ENCODE peak calls at places on chromosomes 7 and 10, in five cellular contexts. U, B, I, M and Z are unnamed samples.

GRCh38 chr10:63462442-63462841 is 3.3 kb downstream of the JMJD1C start:
- DNase-seq in U (no peak), B (no peak), I (no peak), M (no peak), Z (no peak)

GRCh38 chr10:34802692-34803091 is 12.4 kb downstream of the PARD3 start:
- DNase-seq in U (no peak), B (no peak), I (no peak), M (no peak), Z (no peak)

GRCh38 chr10:12390733-12391132 is 41.4 kb downstream of the CAMK1D start:
- DNase-seq in U (peak), B (no peak), I (no peak), M (no peak), Z (no peak)

GRCh38 chr7:143305423-143306070 is 10.4 kb upstream of the CLCN1 start:
- DNase-seq in U (peak), B (peak), I (peak), M (peak), Z (peak)

GRCh38 chr10:22607261-22607660 is 107.1 kb downstream of the PIP4K2A start:
- DNase-seq in U (no peak), B (no peak), I (no peak), M (no peak), Z (no peak)

GRCh38 chr10:3045471-3046209 is 21.7 kb upstream of the PFKP start:
- DNase-seq in U (peak), B (peak), I (peak), M (peak), Z (peak)

GRCh38 chr7:8125680-8126444 is 136.1 kb downstream of the ICA1 start:
- DNase-seq in U (no peak), B (no peak), I (no peak), M (no peak), Z (no peak)

GRCh38 chr7:97019710-97020109 is 4.9 kb downstream of the DLX5 start:
- DNase-seq in U (no peak), B (no peak), I (no peak), M (no peak), Z (no peak)

GRCh38 chr10:124906551-124907001 is 35.3 kb upstream of the ZRANB1 start:
- DNase-seq in U (peak), B (peak), I (peak), M (no peak), Z (peak)

GRCh38 chr10:31707578-31708411 is 220.8 kb downstream of the ARHGAP12 start:
- DNase-seq in U (peak), B (peak), I (peak), M (no peak), Z (peak)

GRCh38 chr10:99364125-99364524 is 35.0 kb downstream of the CNNM1 start:
- DNase-seq in U (peak), B (no peak), I (peak), M (no peak), Z (no peak)

GRCh38 chr10:106705576-106706526 is 458.7 kb downstream of the SORCS1 start:
- DNase-seq in U (peak), B (peak), I (peak), M (peak), Z (peak)

GRCh38 chr7:29794959-29795629 is 11.2 kb upstream of the WIPF3 start:
- DNase-seq in U (no peak), B (no peak), I (no peak), M (no peak), Z (no peak)

GRCh38 chr7:150355666-150356059 is 13.0 kb upstream of the REPIN1 start:
- DNase-seq in U (no peak), B (no peak), I (no peak), M (no peak), Z (no peak)

GRCh38 chr10:117004238-117004626 is 755 bp downstream of the SHTN1 start:
- DNase-seq in U (peak), B (peak), I (no peak), M (no peak), Z (no peak)

GRCh38 chr7:144842377-144842851 is 6.6 kb upstream of the TPK1 start:
- DNase-seq in U (no peak), B (peak), I (no peak), M (peak), Z (no peak)

GRCh38 chr7:20598479-20599419 is 16.7 kb upstream of the ABCB5 start:
- DNase-seq in U (peak), B (peak), I (peak), M (no peak), Z (peak)

GRCh38 chr10:89867964-89868363 is 166.6 kb downstream of the KIF20B start:
- DNase-seq in U (peak), B (peak), I (peak), M (no peak), Z (peak)

GRCh38 chr10:71433983-71434744 is 37.4 kb downstream of the CDH23 start:
- DNase-seq in U (no peak), B (no peak), I (no peak), M (peak), Z (no peak)

GRCh38 chr7:92720604-92721350 is 115.6 kb downstream of the CDK6 start:
- DNase-seq in U (no peak), B (no peak), I (no peak), M (no peak), Z (no peak)

GRCh38 chr7:96090756-96091155 is 231.1 kb downstream of the SLC25A13 start:
- DNase-seq in U (no peak), B (no peak), I (no peak), M (no peak), Z (no peak)

GRCh38 chr7:74307738-74308505 is 18.7 kb downstream of the CLIP2 start:
- DNase-seq in U (no peak), B (no peak), I (peak), M (no peak), Z (no peak)

GRCh38 chr7:110358028-110358427 is 732.9 kb upstream of the LRRN3 start:
- DNase-seq in U (peak), B (no peak), I (peak), M (no peak), Z (no peak)

GRCh38 chr10:122468923-122469781 is 7.8 kb downstream of the HTRA1 start:
- DNase-seq in U (peak), B (peak), I (peak), M (no peak), Z (peak)
- TF ChIP-seq CTCF in U (no peak), B (no peak), I (no peak), M (no peak), Z (no peak)

GRCh38 chr10:119209736-119210355 is 2.5 kb downstream of the GRK5 start:
- DNase-seq in U (peak), B (peak), I (peak), M (no peak), Z (no peak)
- H3K4me3 ChIP-seq in U (peak), B (peak), I (peak), M (no peak), Z (peak)

DNA sequence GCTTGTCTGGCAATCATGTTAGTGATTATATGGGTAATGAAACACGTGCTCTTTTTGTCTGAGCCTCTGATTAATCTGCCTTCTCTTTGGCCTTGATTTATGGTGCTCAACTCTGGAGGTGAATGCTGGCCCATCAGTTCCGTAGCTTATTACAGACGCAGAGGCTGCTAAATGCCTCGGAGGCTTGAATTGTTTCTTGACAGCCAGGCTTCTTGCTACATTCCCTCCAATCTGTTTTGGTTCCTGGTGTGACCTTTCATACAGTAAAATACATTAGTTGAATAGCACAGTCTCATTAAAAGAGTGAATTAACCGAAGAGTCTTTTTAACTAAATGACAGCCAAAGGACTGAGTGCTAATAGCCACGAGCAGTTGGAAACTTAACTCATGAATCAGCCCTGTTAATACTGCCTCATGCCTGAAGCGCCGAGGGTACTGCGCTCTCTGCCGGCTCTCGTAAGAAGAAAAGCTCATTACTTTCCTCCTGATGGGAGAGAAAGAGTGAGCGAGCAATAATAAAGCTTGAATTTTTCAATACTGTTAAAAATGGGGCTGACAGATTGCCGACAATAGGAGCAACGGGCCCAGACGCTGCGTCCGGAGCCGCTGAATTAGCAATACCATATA is 236.4 kb upstream of the GPR26 start:
- DNase-seq in U (peak), B (no peak), I (no peak), M (no peak), Z (no peak)
- TF ChIP-seq CTCF in U (no peak), B (no peak), I (no peak), M (no peak), Z (no peak)

GRCh38 chr10:112376578-112376855 is 2.6 kb downstream of the ACSL5 start:
- DNase-seq in U (no peak), B (no peak), I (no peak), M (no peak), Z (no peak)
- H3K4me3 ChIP-seq in U (no peak), B (no peak), I (no peak), M (no peak), Z (no peak)

DNA sequence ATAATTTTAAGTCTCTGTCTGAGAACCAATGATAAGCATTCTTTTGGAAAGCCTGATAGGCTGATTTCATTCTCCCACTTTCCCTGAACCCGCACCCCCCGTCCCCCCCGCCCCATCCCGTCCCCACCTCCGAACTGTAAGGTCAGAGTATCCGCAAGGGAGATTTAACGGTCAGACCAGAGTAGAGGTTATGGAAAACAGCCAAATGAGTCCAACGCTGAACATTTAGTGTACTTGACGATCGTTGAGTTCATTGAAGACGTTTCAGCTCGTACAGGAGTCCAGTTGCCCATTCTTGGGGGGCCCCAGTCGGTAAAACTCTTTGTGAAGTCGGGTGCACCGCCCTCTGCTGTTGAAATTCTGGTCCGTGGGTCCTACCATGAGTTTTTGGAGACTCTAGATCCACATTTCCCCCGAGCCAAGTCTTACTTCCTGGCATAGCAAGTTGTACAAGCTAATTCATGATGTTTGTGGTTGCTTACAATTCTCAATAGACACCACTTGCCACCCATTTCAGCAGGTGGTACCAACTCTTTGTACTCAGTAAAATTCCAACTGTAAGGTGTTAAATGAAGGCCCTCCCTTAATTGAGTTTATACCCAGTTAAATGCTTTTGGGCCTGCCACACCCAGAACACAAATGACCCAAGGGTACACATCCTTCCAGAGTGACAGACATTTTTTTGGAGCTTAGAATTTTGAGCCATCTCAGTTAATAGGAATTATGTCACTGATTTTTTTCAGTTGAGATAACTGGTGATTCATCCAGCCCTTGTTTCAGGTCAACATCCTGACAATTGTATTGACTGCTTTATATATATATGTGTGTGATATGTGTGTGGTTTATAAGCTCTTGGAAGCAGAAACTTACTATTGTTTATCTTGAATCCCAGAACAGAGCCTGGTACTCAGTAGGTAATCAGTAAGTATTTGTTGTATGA is 1.2 kb downstream of the MARCHF5 start:
- DNase-seq in U (peak), B (peak), I (peak), M (peak), Z (peak)
- TF ChIP-seq CTCF in U (peak), B (peak), I (peak), M (peak), Z (peak)

GRCh38 chr7:4143006-4143405 is 539.1 kb upstream of the FOXK1 start:
- DNase-seq in U (no peak), B (no peak), I (no peak), M (no peak), Z (no peak)
- H3K4me3 ChIP-seq in U (no peak), B (no peak), I (no peak), M (no peak), Z (no peak)

DNA sequence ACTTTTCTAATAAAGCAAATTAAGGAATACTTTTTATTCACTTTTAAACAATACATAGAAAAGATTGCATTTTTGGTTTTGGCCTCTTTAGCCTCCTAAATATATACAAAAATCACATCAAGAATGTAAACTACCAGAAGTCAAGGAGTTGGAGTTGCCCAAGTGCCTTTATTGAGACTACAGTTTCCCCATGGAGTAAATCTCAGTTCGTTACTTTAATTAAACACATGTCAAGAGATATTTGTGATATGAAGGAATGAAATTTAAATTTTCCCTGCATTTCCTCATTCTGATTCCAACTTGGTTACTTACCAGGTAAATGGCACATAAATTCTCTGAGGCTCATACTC is 492.9 kb downstream of the TNS3 start:
- DNase-seq in U (no peak), B (no peak), I (no peak), M (no peak), Z (no peak)
- TF ChIP-seq CTCF in U (no peak), B (no peak), I (no peak), M (no peak), Z (no peak)

GRCh38 chr7:155811560-155811894 is 736 bp downstream of the SHH start:
- DNase-seq in U (no peak), B (no peak), I (no peak), M (no peak), Z (no peak)
- H3K4me3 ChIP-seq in U (no peak), B (peak), I (no peak), M (peak), Z (no peak)

DNA sequence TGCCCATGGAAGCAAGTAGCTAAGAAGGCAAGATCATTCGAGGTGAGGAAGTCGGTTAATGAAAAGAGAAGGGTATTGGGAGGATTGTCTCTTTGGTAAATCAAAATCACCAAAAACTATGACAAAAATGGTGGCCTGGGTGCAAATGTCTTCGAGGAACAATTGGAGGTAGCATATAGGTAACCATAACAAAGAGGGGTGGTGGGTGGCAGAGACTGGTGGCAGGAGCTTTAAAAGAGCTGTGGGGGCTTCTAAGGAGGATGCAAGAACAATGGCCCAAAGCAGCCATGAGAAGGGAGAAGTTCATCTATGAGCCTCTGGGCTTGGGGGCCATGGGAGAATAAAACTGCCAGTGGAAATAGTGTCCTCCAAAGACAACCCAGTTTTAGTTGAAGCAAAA is 172.2 kb upstream of the PDE1C start:
- DNase-seq in U (no peak), B (no peak), I (no peak), M (no peak), Z (no peak)
- TF ChIP-seq CTCF in U (no peak), B (no peak), I (no peak), M (no peak), Z (no peak)

GRCh38 chr10:113557389-113558321 is 4.8 kb downstream of the HABP2 start:
- DNase-seq in U (no peak), B (peak), I (no peak), M (no peak), Z (no peak)
- H3K4me3 ChIP-seq in U (no peak), B (no peak), I (no peak), M (no peak), Z (no peak)